ENCODE peak calls at places on chromosomes 13 and 19, in five cellular contexts. K, B, M, E and W are unnamed samples.

GRCh38 chr19:20162821-20163220 is 4.2 kb upstream of the ZNF486 start:
- DNase-seq in M (no peak), B (no peak), K (no peak), E (no peak), W (no peak)

GRCh38 chr13:36192166-36192565 is 22.2 kb downstream of the SOHLH2 start:
- DNase-seq in K (no peak), M (no peak), E (no peak), B (no peak), W (no peak)

GRCh38 chr13:110723598-110723997 is 10.1 kb downstream of the ING1 start:
- DNase-seq in E (no peak), K (no peak), M (no peak), B (no peak), W (no peak)

GRCh38 chr19:17302391-17303166 is 646 bp downstream of the ABHD8 start:
- DNase-seq in M (no peak), B (no peak), E (peak), K (no peak), W (no peak)

GRCh38 chr13:79525458-79525857 is 44.5 kb downstream of the NDFIP2 start:
- DNase-seq in K (no peak), B (peak), E (no peak), M (peak), W (peak)

GRCh38 chr19:12137541-12137940 is 2.6 kb downstream of the ZNF20 start:
- DNase-seq in K (no peak), M (peak), B (no peak), E (no peak), W (no peak)

GRCh38 chr19:51339687-51340656 is 2.0 kb downstream of the VSIG10L start:
- DNase-seq in M (peak), E (peak), B (peak), K (peak), W (peak)

GRCh38 chr19:16160943-16161560 is 12.3 kb downstream of the CIB3 start:
- DNase-seq in E (no peak), M (peak), K (no peak), B (peak), W (peak)

GRCh38 chr19:5048727-5049553 is 80.0 kb downstream of the KDM4B start:
- DNase-seq in M (peak), E (no peak), K (peak), B (peak), W (peak)

GRCh38 chr19:16030964-16031871 is 45.1 kb upstream of the TPM4 start:
- DNase-seq in M (no peak), K (no peak), E (no peak), B (no peak), W (no peak)